ENCODE peak calls at places on chromosome 16, in eight cellular contexts. P is CD8-positive, alpha-beta T cell; A is testis; L is esophagus squamous epithelium; I is fibroblast of lung; X is neural progenitor cell; H is ovary; Q is lower lobe of right lung. Z is an unnamed sample.

GRCh38 chr16:83138512-83138911 is 511.7 kb downstream of the CDH13 start:
- DNase-seq in H (no peak), P (no peak), X (no peak), A (no peak), Q (no peak), I (no peak), L (no peak), Z (no peak)

GRCh38 chr16:23310217-23310616 is 8.1 kb downstream of the SCNN1B start:
- DNase-seq in L (no peak), X (no peak), Q (no peak), H (no peak), I (no peak), P (no peak), A (no peak), Z (no peak)

GRCh38 chr16:57513371-57514102 is 22.8 kb downstream of the CCDC102A start:
- DNase-seq in L (no peak), A (no peak), H (no peak), I (no peak), P (no peak), Q (peak; percentile 79), X (no peak), Z (no peak)

GRCh38 chr16:85401917-85402766 is 211.0 kb upstream of the GSE1 start:
- DNase-seq in L (no peak), X (no peak), H (peak; percentile 20), Q (peak; percentile 32), P (no peak), I (no peak), A (peak; percentile 14), Z (no peak)

GRCh38 chr16:77443834-77444460 is 9.1 kb upstream of the ADAMTS18 start:
- DNase-seq in H (no peak), I (no peak), Q (no peak), X (no peak), A (no peak), L (no peak), P (no peak), Z (no peak)

GRCh38 chr16:942436-943060 is 28.2 kb downstream of the LMF1 start:
- DNase-seq in L (no peak), X (no peak), H (no peak), I (no peak), Q (no peak), P (no peak), A (no peak), Z (no peak)

GRCh38 chr16:35574454-35575431 is 2115.3 kb downstream of the TP53TG3F start:
- DNase-seq in A (peak; percentile 33), L (no peak), X (no peak), H (no peak), Q (no peak), P (no peak), I (no peak), Z (no peak)

GRCh38 chr16:11256657-11257130 is 690 bp upstream of the SOCS1 start:
- DNase-seq in I (peak; percentile 55), L (no peak), P (no peak), H (no peak), Q (peak; percentile 82), A (peak; percentile 49), X (peak; percentile 71), Z (no peak)

GRCh38 chr16:58727796-58728568 is 6.1 kb downstream of the GOT2 start:
- DNase-seq in P (no peak), A (no peak), L (no peak), I (no peak), H (no peak), Q (no peak), X (no peak), Z (no peak)

GRCh38 chr16:29925173-29925804 is 737 bp downstream of the KCTD13 start:
- DNase-seq in L (no peak), A (no peak), I (no peak), X (peak; percentile 35), P (no peak), H (no peak), Q (no peak), Z (no peak)

GRCh38 chr16:72860726-72861562 is 187.0 kb downstream of the ZFHX3 start:
- DNase-seq in Q (no peak), L (no peak), I (no peak), P (no peak), A (no peak), H (no peak), X (no peak), Z (no peak)

GRCh38 chr16:54208262-54208661 is 78.3 kb downstream of the IRX3 start:
- DNase-seq in I (no peak), P (no peak), L (no peak), X (peak; percentile 37), A (no peak), H (no peak), Q (no peak), Z (no peak)

GRCh38 chr16:50683689-50684374 is 2.7 kb upstream of the SNX20 start:
- DNase-seq in P (peak; percentile 36), H (no peak), X (no peak), L (no peak), A (no peak), Q (no peak), I (no peak), Z (peak; percentile 37)

GRCh38 chr16:797120-797420 is 3.5 kb downstream of the GNG13 start:
- DNase-seq in A (no peak), H (no peak), I (no peak), P (no peak), Q (no peak), L (no peak), X (no peak), Z (no peak)

GRCh38 chr16:714558-715447 is at the start of gene METRN:
- DNase-seq in A (peak; percentile 94), I (peak; percentile 76), P (peak; percentile 83), L (no peak), Q (peak; percentile 95), X (peak; percentile 97), H (peak; percentile 91), Z (peak; percentile 76)

GRCh38 chr16:17470871-17471744 is at the start of gene XYLT1:
- DNase-seq in X (peak; percentile 83), H (peak; percentile 83), P (no peak), A (peak; percentile 75), I (peak; percentile 95), Q (no peak), L (no peak), Z (peak; percentile 36)

DNA sequence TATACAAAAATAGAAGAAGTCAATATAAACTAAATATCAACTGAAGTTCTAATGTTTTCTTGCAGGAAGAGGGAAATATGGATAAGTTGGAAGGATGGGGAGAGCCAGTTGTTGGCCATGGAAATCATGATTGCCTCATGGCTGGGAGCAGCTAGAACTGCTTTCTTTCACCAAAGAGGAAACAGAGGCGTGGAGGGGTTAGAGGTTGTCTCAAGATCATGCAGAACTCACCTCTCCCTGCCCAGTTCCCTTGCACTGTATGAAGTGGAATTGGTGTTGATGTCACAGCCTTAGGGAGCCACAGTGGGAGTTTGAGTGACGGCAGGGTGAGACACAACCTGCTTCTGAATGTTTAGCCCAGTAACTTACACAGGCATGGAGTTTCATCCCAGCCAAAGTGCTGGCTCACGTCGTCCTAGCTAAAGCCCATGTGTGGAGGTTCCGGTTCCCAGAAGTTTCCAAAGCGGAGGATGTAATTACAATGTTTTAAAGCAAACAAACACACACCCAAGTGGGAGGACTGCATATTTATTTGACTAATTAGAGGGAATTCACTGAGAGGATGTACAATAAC is 118.9 kb upstream of the CDH5 start:
- DNase-seq in P (no peak), L (no peak), H (peak; percentile 51), A (peak; percentile 59), I (peak; percentile 70), X (no peak), Q (no peak), Z (no peak)
- TF ChIP-seq CTCF in P (no peak), L (no peak), H (no peak), A (no peak), I (no peak), X (no peak), Q (no peak), Z (no peak)

DNA sequence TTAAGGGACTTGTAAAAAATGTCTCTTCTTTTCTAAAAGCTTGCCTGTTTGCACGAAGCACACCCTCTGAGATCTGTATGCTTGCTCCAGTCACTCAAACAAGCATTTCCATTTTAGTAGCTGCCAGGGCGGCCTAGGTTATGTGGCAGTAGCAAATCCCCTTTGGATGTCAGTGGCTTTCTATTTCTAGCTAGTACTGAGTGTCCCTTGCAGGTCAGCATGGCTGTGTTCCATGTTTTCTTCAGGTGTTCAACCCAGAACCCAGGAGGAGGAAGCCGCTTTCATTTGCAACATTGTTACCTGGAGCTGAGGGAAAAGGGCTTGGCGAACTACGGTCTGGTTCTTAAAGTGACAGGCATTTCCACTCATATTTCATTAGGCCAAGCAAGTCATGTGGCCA is 36.4 kb downstream of the FOXL1 start:
- DNase-seq in X (no peak), A (peak; percentile 46), P (no peak), H (no peak), I (no peak), Q (no peak), L (no peak), Z (no peak)
- H3K27ac ChIP-seq in X (no peak overlapping the region), A (no peak overlapping the region), P (no peak overlapping the region), H (no peak overlapping the region), I (no peak overlapping the region), Q (no peak overlapping the region), L (no peak overlapping the region), Z (no peak overlapping the region)

DNA sequence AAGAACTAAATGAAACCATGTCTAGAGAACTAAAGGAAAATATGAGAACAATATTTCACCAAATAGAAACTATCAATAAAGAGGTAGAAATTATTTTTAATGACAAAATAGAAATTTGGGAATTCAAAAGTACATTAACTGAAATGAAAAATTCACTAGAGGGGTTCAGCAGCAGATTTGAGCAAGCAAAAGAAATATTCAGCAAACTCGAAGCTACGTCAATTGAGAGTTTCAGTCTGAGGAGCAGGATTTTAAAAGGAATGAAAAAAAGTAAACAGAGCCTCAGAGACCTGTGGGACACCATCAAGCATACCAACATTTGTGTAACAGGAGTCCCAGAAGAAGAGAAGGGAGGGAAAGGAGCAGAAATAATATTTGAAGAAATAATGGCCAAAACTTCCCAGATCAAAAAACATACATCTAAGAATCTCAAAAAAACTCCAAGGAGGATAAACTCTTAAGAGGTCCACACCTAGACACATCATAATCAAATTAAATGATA is 38.3 kb downstream of the ZFP90 start:
- DNase-seq in I (no peak), H (no peak), X (no peak), P (no peak), Q (no peak), A (no peak), L (no peak), Z (no peak)
- H3K9me3 ChIP-seq in I (peaks cover 2% of the 10 kb centered on the region), H (peaks cover 7% of the 10 kb centered on the region), X (peaks cover 12% of the 10 kb centered on the region), P (peaks cover 24% of the 10 kb centered on the region), Q (peaks cover 89% of the 10 kb centered on the region), A (no peaks in the 10 kb centered on the region), L (no peaks in the 10 kb centered on the region), Z (peaks cover 77% of the 10 kb centered on the region)

GRCh38 chr16:88515925-88516324 is 54.3 kb upstream of the ZC3H18 start:
- DNase-seq in X (no peak), Q (no peak), H (no peak), P (no peak), L (no peak), A (no peak), I (no peak), Z (no peak)

GRCh38 chr16:88515405-88515804 is 54.8 kb upstream of the ZC3H18 start:
- DNase-seq in Q (no peak), A (no peak), X (no peak), L (no peak), P (no peak), H (no peak), I (no peak), Z (no peak)

GRCh38 chr16:88514070-88514469 is 56.1 kb upstream of the ZC3H18 start:
- DNase-seq in A (no peak), X (no peak), L (no peak), I (no peak), P (no peak), Q (no peak), H (no peak), Z (no peak)

GRCh38 chr16:88512728-88513674 is 57.2 kb upstream of the ZC3H18 start:
- DNase-seq in P (no peak), A (no peak), X (no peak), Q (no peak), I (no peak), L (no peak), H (no peak), Z (no peak)

GRCh38 chr16:88514526-88514925 is 55.7 kb upstream of the ZC3H18 start:
- DNase-seq in L (no peak), P (no peak), Q (no peak), I (no peak), X (no peak), H (no peak), A (no peak), Z (no peak)
- TF ChIP-seq CTCF in L (no peak), P (no peak), Q (no peak), I (no peak), X (no peak), H (no peak), A (no peak), Z (no peak)